ENCODE peak calls at places on chromosomes 11 and 22, in ten cellular contexts. V is MCF 10A, B is heart left ventricle, X is T-cell, K is GM12891, O is NCI-H460, T is amniotic epithelial cell, Q is AML-193, N is DMS53, G is adipocyte. Z is an unnamed sample.

GRCh38 chr11:61960532-61960931 is 6.9 kb downstream of the FTH1 start:
- DNase-seq in V (no peak), B (no peak), X (no peak), K (no peak), O (no peak), T (no peak), Q (no peak), N (no peak), G (no peak), Z (no peak)

GRCh38 chr11:104410336-104410735 is 246.4 kb upstream of the PDGFD start:
- DNase-seq in V (no peak), B (no peak), X (no peak), K (no peak), O (no peak), T (peak), Q (no peak), N (no peak), G (no peak), Z (no peak)

GRCh38 chr22:48135641-48136040 is 1373.2 kb downstream of the TBC1D22A start:
- DNase-seq in V (no peak), B (no peak), X (no peak), K (no peak), O (no peak), T (no peak), Q (no peak), N (no peak), G (no peak), Z (no peak)

GRCh38 chr22:24474649-24475048 is 20.5 kb upstream of the UPB1 start:
- DNase-seq in V (no peak), B (no peak), X (no peak), K (no peak), O (no peak), T (peak), Q (no peak), N (no peak), G (peak), Z (no peak)

GRCh38 chr11:134888821-134889220 is 476.8 kb upstream of the B3GAT1 start:
- DNase-seq in V (no peak), B (no peak), X (no peak), K (no peak), O (no peak), T (no peak), Q (no peak), N (no peak), G (no peak), Z (no peak)

GRCh38 chr11:70621241-70621640 is 222.9 kb downstream of the CTTN start:
- DNase-seq in V (no peak), B (no peak), X (no peak), K (no peak), O (no peak), T (no peak), Q (no peak), N (no peak), G (no peak), Z (no peak)

GRCh38 chr11:116535954-116536353 is 236.8 kb downstream of the BUD13 start:
- DNase-seq in V (no peak), B (no peak), X (no peak), K (no peak), O (no peak), T (no peak), Q (no peak), N (no peak), G (no peak), Z (no peak)

GRCh38 chr22:44455151-44455962 is 42.7 kb downstream of the RTL6 start:
- DNase-seq in V (peak), B (no peak), X (peak), K (no peak), O (no peak), T (no peak), Q (no peak), N (peak), G (no peak), Z (no peak)

GRCh38 chr11:2541881-2542361 is 97.1 kb downstream of the KCNQ1 start:
- DNase-seq in V (no peak), B (peak), X (no peak), K (no peak), O (no peak), T (no peak), Q (no peak), N (no peak), G (no peak), Z (no peak)

GRCh38 chr11:118167906-118168305 is 8.5 kb downstream of the SCN2B start:
- DNase-seq in V (no peak), B (no peak), X (no peak), K (no peak), O (no peak), T (no peak), Q (no peak), N (no peak), G (no peak), Z (no peak)

GRCh38 chr11:100752371-100753073 is 65.4 kb downstream of the ARHGAP42 start:
- DNase-seq in V (peak), B (no peak), X (no peak), K (no peak), O (no peak), T (no peak), Q (no peak), N (peak), G (no peak), Z (no peak)

GRCh38 chr11:63536669-63537292 is at the start of gene PLAAT4:
- DNase-seq in V (peak), B (peak), X (peak), K (no peak), O (no peak), T (peak), Q (no peak), N (peak), G (peak), Z (no peak)

GRCh38 chr11:20238712-20239111 is 78.4 kb upstream of the DBX1 start:
- DNase-seq in V (peak), B (no peak), X (no peak), K (no peak), O (no peak), T (no peak), Q (no peak), N (peak), G (no peak), Z (no peak)

GRCh38 chr11:69203901-69204245 is 48.1 kb downstream of the SMIM38 start:
- DNase-seq in V (no peak), B (no peak), X (no peak), K (no peak), O (no peak), T (no peak), Q (no peak), N (no peak), G (no peak), Z (no peak)

GRCh38 chr11:93526691-93527583 is 16.3 kb downstream of the SMCO4 start:
- DNase-seq in V (no peak), B (no peak), X (no peak), K (no peak), O (no peak), T (peak), Q (no peak), N (no peak), G (no peak), Z (no peak)

GRCh38 chr11:73317373-73317772 is 9.3 kb downstream of the ARHGEF17 start:
- DNase-seq in V (no peak), B (peak), X (no peak), K (no peak), O (no peak), T (no peak), Q (no peak), N (no peak), G (no peak), Z (no peak)

GRCh38 chr11:69008774-69009440 is 4.1 kb downstream of the MRGPRF start:
- DNase-seq in V (peak), B (peak), X (no peak), K (no peak), O (peak), T (peak), Q (no peak), N (no peak), G (peak), Z (peak)